ENCODE peak calls at places on chromosomes 5 and 9, in four cellular contexts. One of them, this sample, is unnamed.

GRCh38 chr9:133934512-133935221 is 57.5 kb downstream of the VAV2 start:
- DNase-seq in retina: no peak
- DNase-seq in HuH-7.5: no peak
- DNase-seq in mesenteric fat pad: no peak
- DNase-seq in this sample: no peak

GRCh38 chr5:57715296-57715695 is 232.7 kb upstream of the ACTBL2 start:
- DNase-seq in retina: no peak
- DNase-seq in HuH-7.5: no peak
- DNase-seq in mesenteric fat pad: no peak
- DNase-seq in this sample: no peak

GRCh38 chr9:1869843-1870242 is 145.3 kb upstream of the SMARCA2 start:
- DNase-seq in mesenteric fat pad: no peak
- DNase-seq in retina: no peak
- DNase-seq in HuH-7.5: no peak
- DNase-seq in this sample: peak

GRCh38 chr5:180133971-180134508 is 62.5 kb upstream of the RNF130 start:
- DNase-seq in mesenteric fat pad: peak
- DNase-seq in retina: no peak
- DNase-seq in HuH-7.5: no peak
- DNase-seq in this sample: no peak

GRCh38 chr9:94030318-94031179 is 53.7 kb upstream of the PTPDC1 start:
- DNase-seq in mesenteric fat pad: peak
- DNase-seq in HuH-7.5: peak
- DNase-seq in retina: peak
- DNase-seq in this sample: peak

GRCh38 chr5:95673076-95673475 is 9.7 kb downstream of the SPATA9 start:
- DNase-seq in mesenteric fat pad: no peak
- DNase-seq in retina: peak
- DNase-seq in HuH-7.5: peak
- DNase-seq in this sample: no peak

GRCh38 chr9:94767331-94768099 is 41.0 kb downstream of the AOPEP start:
- DNase-seq in retina: no peak
- DNase-seq in HuH-7.5: no peak
- DNase-seq in mesenteric fat pad: no peak
- DNase-seq in this sample: no peak

GRCh38 chr5:38582662-38583061 is 26.2 kb upstream of the LIFR start:
- DNase-seq in HuH-7.5: no peak
- DNase-seq in retina: no peak
- DNase-seq in mesenteric fat pad: no peak
- DNase-seq in this sample: no peak

GRCh38 chr9:124444166-124444565 is 6.1 kb upstream of the ADGRD2 start:
- DNase-seq in HuH-7.5: no peak
- DNase-seq in mesenteric fat pad: no peak
- DNase-seq in retina: no peak
- DNase-seq in this sample: no peak

GRCh38 chr5:168892618-168893017 is 313.4 kb upstream of the PANK3 start:
- DNase-seq in retina: no peak
- DNase-seq in mesenteric fat pad: no peak
- DNase-seq in HuH-7.5: no peak
- DNase-seq in this sample: no peak

GRCh38 chr5:83184534-83184933 is 107.2 kb downstream of the XRCC4 start:
- DNase-seq in retina: no peak
- DNase-seq in mesenteric fat pad: no peak
- DNase-seq in HuH-7.5: no peak
- DNase-seq in this sample: no peak

GRCh38 chr9:16131269-16131668 is 578.4 kb downstream of the CCDC171 start:
- DNase-seq in HuH-7.5: no peak
- DNase-seq in mesenteric fat pad: no peak
- DNase-seq in retina: no peak
- DNase-seq in this sample: no peak

GRCh38 chr5:156328766-156329165 is 1.8 kb downstream of the SGCD start:
- DNase-seq in HuH-7.5: no peak
- DNase-seq in retina: no peak
- DNase-seq in mesenteric fat pad: no peak
- DNase-seq in this sample: no peak

GRCh38 chr5:172377438-172377837 is 76.9 kb downstream of the SH3PXD2B start:
- DNase-seq in retina: no peak
- DNase-seq in mesenteric fat pad: no peak
- DNase-seq in HuH-7.5: no peak
- DNase-seq in this sample: no peak

This sample was measured in ecto neural progenitor cell.